ENCODE peak calls at places on chromosomes 6 and 20, in seven cellular contexts. One of them, this sample, is unnamed.
A peak's percentile ranks its signal among the peaks of the same experiment; 100 is the strongest.

GRCh38 chr6:38867726-38868125 is 152.6 kb downstream of the DNAH8 start:
- DNase-seq in heart left ventricle: no peak
- DNase-seq in IMR-90: no peak
- DNase-seq in HepG2: no peak
- DNase-seq in A549: no peak
- DNase-seq in adrenal gland: no peak
- DNase-seq in uterus: no peak
- DNase-seq in this sample: no peak

GRCh38 chr6:84074988-84075781 is 41.6 kb downstream of the MRAP2 start:
- DNase-seq in heart left ventricle: no peak
- DNase-seq in IMR-90: peak; percentile 7
- DNase-seq in HepG2: no peak
- DNase-seq in A549: peak; percentile 1
- DNase-seq in adrenal gland: peak; percentile 9
- DNase-seq in uterus: no peak
- DNase-seq in this sample: no peak

GRCh38 chr20:3788685-3789155 is 2.2 kb upstream of the CENPB start:
- DNase-seq in heart left ventricle: no peak
- DNase-seq in IMR-90: no peak
- DNase-seq in HepG2: no peak
- DNase-seq in A549: peak; percentile 63
- DNase-seq in adrenal gland: no peak
- DNase-seq in uterus: no peak
- DNase-seq in this sample: no peak

GRCh38 chr20:23248524-23248923 is 102.1 kb upstream of the NXT1 start:
- DNase-seq in heart left ventricle: no peak
- DNase-seq in IMR-90: no peak
- DNase-seq in HepG2: no peak
- DNase-seq in A549: no peak
- DNase-seq in adrenal gland: no peak
- DNase-seq in uterus: no peak
- DNase-seq in this sample: no peak

GRCh38 chr6:104909140-104909525 is 47.8 kb upstream of the LIN28B start:
- DNase-seq in heart left ventricle: no peak
- DNase-seq in IMR-90: no peak
- DNase-seq in HepG2: no peak
- DNase-seq in A549: no peak
- DNase-seq in adrenal gland: no peak
- DNase-seq in uterus: no peak
- DNase-seq in this sample: no peak

GRCh38 chr6:85945454-85946185 is 302.9 kb upstream of the SYNCRIP start:
- DNase-seq in heart left ventricle: no peak
- DNase-seq in IMR-90: no peak
- DNase-seq in HepG2: no peak
- DNase-seq in A549: no peak
- DNase-seq in adrenal gland: no peak
- DNase-seq in uterus: no peak
- DNase-seq in this sample: no peak

GRCh38 chr6:85756982-85757381 is 114.3 kb upstream of the SYNCRIP start:
- DNase-seq in heart left ventricle: no peak
- DNase-seq in IMR-90: peak; percentile 44
- DNase-seq in HepG2: no peak
- DNase-seq in A549: peak; percentile 23
- DNase-seq in adrenal gland: no peak
- DNase-seq in uterus: no peak
- DNase-seq in this sample: no peak

GRCh38 chr6:77389402-77389801 is 73.9 kb downstream of the HTR1B start:
- DNase-seq in heart left ventricle: no peak
- DNase-seq in IMR-90: no peak
- DNase-seq in HepG2: no peak
- DNase-seq in A549: no peak
- DNase-seq in adrenal gland: no peak
- DNase-seq in uterus: no peak
- DNase-seq in this sample: no peak

GRCh38 chr6:134995536-134995935 is 45.6 kb upstream of the ALDH8A1 start:
- DNase-seq in heart left ventricle: no peak
- DNase-seq in IMR-90: no peak
- DNase-seq in HepG2: no peak
- DNase-seq in A549: no peak
- DNase-seq in adrenal gland: no peak
- DNase-seq in uterus: no peak
- DNase-seq in this sample: no peak

GRCh38 chr6:138577151-138577915 is 78.0 kb upstream of the NHSL1 start:
- DNase-seq in heart left ventricle: no peak
- DNase-seq in IMR-90: no peak
- DNase-seq in HepG2: no peak
- DNase-seq in A549: no peak
- DNase-seq in adrenal gland: no peak
- DNase-seq in uterus: no peak
- DNase-seq in this sample: no peak

GRCh38 chr20:2297352-2297717 is 1.5 kb downstream of the TGM3 start:
- DNase-seq in heart left ventricle: no peak
- DNase-seq in IMR-90: no peak
- DNase-seq in HepG2: no peak
- DNase-seq in A549: no peak
- DNase-seq in adrenal gland: no peak
- DNase-seq in uterus: no peak
- DNase-seq in this sample: no peak

GRCh38 chr6:169589293-169589692 is 112.5 kb downstream of the WDR27 start:
- DNase-seq in heart left ventricle: no peak
- DNase-seq in IMR-90: no peak
- DNase-seq in HepG2: no peak
- DNase-seq in A549: no peak
- DNase-seq in adrenal gland: no peak
- DNase-seq in uterus: no peak
- DNase-seq in this sample: no peak

GRCh38 chr6:109008061-109008460 is 86.6 kb downstream of the SESN1 start:
- DNase-seq in heart left ventricle: no peak
- DNase-seq in IMR-90: no peak
- DNase-seq in HepG2: no peak
- DNase-seq in A549: no peak
- DNase-seq in adrenal gland: no peak
- DNase-seq in uterus: no peak
- DNase-seq in this sample: no peak

GRCh38 chr20:4484431-4485057 is 237.2 kb upstream of the PRND start:
- DNase-seq in heart left ventricle: no peak
- DNase-seq in IMR-90: no peak
- DNase-seq in HepG2: no peak
- DNase-seq in A549: no peak
- DNase-seq in adrenal gland: no peak
- DNase-seq in uterus: no peak
- DNase-seq in this sample: no peak

GRCh38 chr20:40741507-40742106 is 52.6 kb upstream of the MAFB start:
- DNase-seq in heart left ventricle: no peak
- DNase-seq in IMR-90: peak; percentile 34
- DNase-seq in HepG2: peak; percentile 57
- DNase-seq in A549: peak; percentile 56
- DNase-seq in adrenal gland: peak; percentile 52
- DNase-seq in uterus: no peak
- DNase-seq in this sample: peak; percentile 73

GRCh38 chr20:49566401-49566800 is 1.5 kb downstream of the PTGIS start:
- DNase-seq in heart left ventricle: no peak
- DNase-seq in IMR-90: peak; percentile 38
- DNase-seq in HepG2: no peak
- DNase-seq in A549: no peak
- DNase-seq in adrenal gland: no peak
- DNase-seq in uterus: no peak
- DNase-seq in this sample: no peak

GRCh38 chr20:49568491-49569151 is 684 bp upstream of the PTGIS start:
- DNase-seq in heart left ventricle: no peak
- DNase-seq in IMR-90: no peak
- DNase-seq in HepG2: no peak
- DNase-seq in A549: no peak
- DNase-seq in adrenal gland: no peak
- DNase-seq in uterus: peak; percentile 84
- DNase-seq in this sample: no peak

GRCh38 chr20:49570161-49570827 is 2.4 kb upstream of the PTGIS start:
- DNase-seq in heart left ventricle: no peak
- DNase-seq in IMR-90: no peak
- DNase-seq in HepG2: no peak
- DNase-seq in A549: no peak
- DNase-seq in adrenal gland: no peak
- DNase-seq in uterus: no peak
- DNase-seq in this sample: no peak

GRCh38 chr20:49569403-49570115 is 1.6 kb upstream of the PTGIS start:
- DNase-seq in heart left ventricle: no peak
- DNase-seq in IMR-90: peak; percentile 57
- DNase-seq in HepG2: no peak
- DNase-seq in A549: no peak
- DNase-seq in adrenal gland: no peak
- DNase-seq in uterus: peak; percentile 79
- DNase-seq in this sample: no peak

DNA sequence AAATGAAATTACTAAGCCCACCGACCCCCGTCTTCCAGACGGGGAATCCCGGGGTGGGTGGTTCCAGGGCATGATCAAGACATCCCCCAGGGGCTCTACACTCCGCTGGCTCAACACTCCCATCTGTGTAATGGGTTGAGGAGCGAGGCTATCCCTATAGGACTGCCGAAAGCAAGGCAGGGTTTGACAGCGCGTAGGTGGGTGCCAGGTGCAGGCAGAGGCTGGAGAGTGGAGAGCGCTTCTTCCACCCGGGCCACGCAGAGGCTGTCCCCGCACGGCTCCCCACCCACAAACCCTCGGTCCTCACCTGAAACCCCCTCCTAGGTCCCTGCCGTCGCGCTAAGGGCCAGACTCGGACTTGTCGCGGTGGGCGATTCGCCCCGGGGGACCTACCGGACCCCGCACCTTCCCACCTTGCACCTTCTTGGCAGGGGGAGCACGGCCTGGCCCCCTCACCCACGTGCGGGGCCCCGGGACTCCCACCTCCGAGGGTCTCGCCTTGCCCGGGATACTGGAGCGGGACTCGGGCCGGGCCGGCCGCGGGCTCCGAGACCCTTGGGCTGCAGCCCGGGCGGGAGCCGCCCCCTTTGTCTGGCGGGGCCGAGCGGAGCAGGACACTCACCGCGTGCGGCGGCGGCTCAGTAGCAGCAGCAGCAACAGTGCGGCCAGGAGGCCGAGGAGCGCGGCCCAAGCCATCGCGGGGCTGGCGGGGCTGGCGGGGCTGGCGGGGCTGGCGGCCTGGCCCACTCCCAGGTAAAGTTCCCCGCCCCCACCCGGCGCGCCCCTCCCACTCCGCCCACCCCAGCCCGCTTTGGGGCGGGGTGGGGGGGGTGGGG is at the start of gene PTGIS:
- DNase-seq in heart left ventricle: peak; percentile 73
- DNase-seq in IMR-90: no peak
- DNase-seq in HepG2: no peak
- DNase-seq in A549: no peak
- DNase-seq in adrenal gland: no peak
- DNase-seq in uterus: peak; percentile 51
- DNase-seq in this sample: no peak
- H3K4me3 ChIP-seq in heart left ventricle: peak within 1 kb of the TSS; percentile 53
- H3K4me3 ChIP-seq in IMR-90: peak within 1 kb of the TSS; percentile 46
- H3K4me3 ChIP-seq in HepG2: no peak within 1 kb of the TSS
- H3K4me3 ChIP-seq in A549: no peak within 1 kb of the TSS
- H3K4me3 ChIP-seq in adrenal gland: no peak within 1 kb of the TSS
- H3K4me3 ChIP-seq in uterus: peak within 1 kb of the TSS; percentile 68
- H3K4me3 ChIP-seq in this sample: peak within 1 kb of the TSS; percentile 69

GRCh38 chr20:50096237-50096636 is 16.7 kb downstream of the UBE2V1 start:
- DNase-seq in heart left ventricle: no peak
- DNase-seq in IMR-90: no peak
- DNase-seq in HepG2: no peak
- DNase-seq in A549: no peak
- DNase-seq in adrenal gland: no peak
- DNase-seq in uterus: no peak
- DNase-seq in this sample: no peak
- TF ChIP-seq CTCF in heart left ventricle: no peak
- TF ChIP-seq CTCF in IMR-90: no peak
- TF ChIP-seq CTCF in HepG2: no peak
- TF ChIP-seq CTCF in A549: no peak
- TF ChIP-seq CTCF in adrenal gland: no peak
- TF ChIP-seq CTCF in uterus: no peak
- TF ChIP-seq CTCF in this sample: no peak

DNA sequence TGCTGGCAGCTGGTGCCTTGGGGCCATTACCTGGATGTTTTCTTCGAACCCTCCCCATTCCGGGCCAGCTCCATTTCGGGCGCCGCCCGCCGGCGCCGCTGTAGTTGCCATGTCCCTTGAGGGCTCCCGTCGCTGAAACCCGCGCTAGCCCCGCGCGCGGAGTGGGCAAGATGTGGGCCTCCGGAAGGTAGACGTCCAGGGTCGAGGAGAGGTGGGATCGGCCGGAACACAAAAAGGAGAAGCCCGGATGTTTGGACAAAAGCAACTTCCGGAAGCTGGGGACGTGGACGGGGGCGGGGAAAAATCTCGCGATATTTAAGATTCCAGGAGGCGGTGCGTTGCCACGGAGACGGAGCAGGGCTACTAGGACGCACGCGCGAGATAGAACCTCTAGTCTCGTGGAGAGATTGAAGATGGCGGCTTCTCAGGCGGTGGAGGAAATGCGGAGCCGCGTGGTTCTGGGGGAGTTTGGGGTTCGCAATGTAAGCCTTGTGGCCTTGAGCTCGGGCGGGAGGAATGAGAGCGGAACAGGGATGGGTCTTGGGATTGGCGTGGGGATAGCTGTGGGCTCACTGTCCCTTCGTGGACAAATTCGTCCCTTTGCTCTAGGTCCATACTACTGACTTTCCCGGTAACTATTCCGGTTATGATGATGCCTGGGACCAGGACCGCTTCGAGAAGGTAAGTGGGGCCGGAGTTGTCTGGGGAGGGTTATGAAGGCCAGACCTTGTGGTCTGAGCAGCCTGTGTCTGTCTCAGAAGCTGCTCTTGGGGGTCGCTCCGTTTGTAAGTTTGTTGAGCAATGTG is at the start of the genes POLR1C and YIPF3:
- DNase-seq in heart left ventricle: peak; percentile 96
- DNase-seq in IMR-90: peak; percentile 97
- DNase-seq in HepG2: peak; percentile 98
- DNase-seq in A549: peak; percentile 96
- DNase-seq in adrenal gland: peak; percentile 98
- DNase-seq in uterus: peak; percentile 99
- DNase-seq in this sample: peak; percentile 99
- TF ChIP-seq POLR2A in heart left ventricle: no peak
- TF ChIP-seq POLR2A in IMR-90: peak; percentile 90
- TF ChIP-seq POLR2A in HepG2: no peak
- TF ChIP-seq POLR2A in A549: peak; percentile 86
- TF ChIP-seq POLR2A in adrenal gland: peak; percentile 63
- TF ChIP-seq POLR2A in uterus: peak; percentile 47
- TF ChIP-seq POLR2A in this sample: no peak

GRCh38 chr20:32019563-32020463 is 9.6 kb downstream of the CCM2L start:
- DNase-seq in heart left ventricle: no peak
- DNase-seq in IMR-90: no peak
- DNase-seq in HepG2: no peak
- DNase-seq in A549: no peak
- DNase-seq in adrenal gland: no peak
- DNase-seq in uterus: no peak
- DNase-seq in this sample: no peak

GRCh38 chr20:32021091-32021490 is 10.9 kb downstream of the CCM2L start:
- DNase-seq in heart left ventricle: no peak
- DNase-seq in IMR-90: no peak
- DNase-seq in HepG2: no peak
- DNase-seq in A549: no peak
- DNase-seq in adrenal gland: no peak
- DNase-seq in uterus: no peak
- DNase-seq in this sample: no peak

GRCh38 chr20:32018269-32019155 is 8.3 kb downstream of the CCM2L start:
- DNase-seq in heart left ventricle: peak; percentile 76
- DNase-seq in IMR-90: no peak
- DNase-seq in HepG2: peak; percentile 76
- DNase-seq in A549: peak; percentile 44
- DNase-seq in adrenal gland: peak; percentile 52
- DNase-seq in uterus: peak; percentile 43
- DNase-seq in this sample: peak; percentile 51

GRCh38 chr20:32017711-32018251 is 7.5 kb downstream of the CCM2L start:
- DNase-seq in heart left ventricle: no peak
- DNase-seq in IMR-90: no peak
- DNase-seq in HepG2: peak; percentile 69
- DNase-seq in A549: peak; percentile 53
- DNase-seq in adrenal gland: no peak
- DNase-seq in uterus: no peak
- DNase-seq in this sample: no peak

GRCh38 chr20:32019156-32019510 is 8.9 kb downstream of the CCM2L start:
- DNase-seq in heart left ventricle: peak; percentile 58
- DNase-seq in IMR-90: no peak
- DNase-seq in HepG2: no peak
- DNase-seq in A549: peak; percentile 27
- DNase-seq in adrenal gland: no peak
- DNase-seq in uterus: no peak
- DNase-seq in this sample: no peak
- H3K4me3 ChIP-seq in heart left ventricle: peak overlapping the region; percentile 44
- H3K4me3 ChIP-seq in IMR-90: no peak overlapping the region
- H3K4me3 ChIP-seq in HepG2: peak overlapping the region; percentile 58
- H3K4me3 ChIP-seq in A549: peak overlapping the region; percentile 68
- H3K4me3 ChIP-seq in adrenal gland: no peak overlapping the region
- H3K4me3 ChIP-seq in uterus: peak overlapping the region; percentile 18
- H3K4me3 ChIP-seq in this sample: peak overlapping the region; percentile 45

This sample was measured in testis.